ENCODE peak calls at places on chromosomes 7 and 10, in nine cellular contexts. J, W, M, C, L, D, X, E and Z are unnamed samples.

GRCh38 chr10:93452143-93452542 is 30.0 kb downstream of the MYOF start:
- DNase-seq in J (no peak), W (no peak), M (no peak), C (no peak), L (no peak), D (no peak), X (no peak), E (no peak), Z (no peak)

GRCh38 chr10:6218692-6219493 is 16.2 kb downstream of the PFKFB3 start:
- DNase-seq in J (peak; percentile 87), W (no peak), M (no peak), C (peak; percentile 48), L (no peak), D (no peak), X (no peak), E (no peak), Z (no peak)

GRCh38 chr7:131157530-131158243 is 170.0 kb upstream of the MKLN1 start:
- DNase-seq in J (peak; percentile 88), W (peak; percentile 55), M (peak; percentile 39), C (no peak), L (peak; percentile 65), D (peak; percentile 74), X (no peak), E (no peak), Z (no peak)

GRCh38 chr7:28358423-28358868 is 53.9 kb upstream of the CREB5 start:
- DNase-seq in J (peak; percentile 96), W (peak; percentile 61), M (no peak), C (no peak), L (no peak), D (no peak), X (no peak), E (no peak), Z (no peak)

GRCh38 chr7:102978280-102978679 is 65.5 kb downstream of the LRRC17 start:
- DNase-seq in J (peak; percentile 97), W (peak; percentile 79), M (peak; percentile 73), C (peak; percentile 28), L (no peak), D (peak; percentile 32), X (no peak), E (no peak), Z (peak; percentile 33)

GRCh38 chr10:104450954-104451353 is 97.3 kb downstream of the CFAP58 start:
- DNase-seq in J (peak; percentile 45), W (no peak), M (no peak), C (no peak), L (no peak), D (no peak), X (no peak), E (no peak), Z (no peak)

GRCh38 chr10:28910960-28911359 is 233.6 kb downstream of the BAMBI start:
- DNase-seq in J (no peak), W (no peak), M (no peak), C (no peak), L (no peak), D (no peak), X (no peak), E (no peak), Z (no peak)

GRCh38 chr10:69333205-69333604 is 54.9 kb downstream of the HK1 start:
- DNase-seq in J (no peak), W (no peak), M (no peak), C (peak; percentile 71), L (peak; percentile 60), D (peak; percentile 59), X (no peak), E (no peak), Z (no peak)

GRCh38 chr7:151457534-151457933 is 17.6 kb upstream of the CRYGN start:
- DNase-seq in J (no peak), W (no peak), M (no peak), C (no peak), L (no peak), D (no peak), X (no peak), E (no peak), Z (no peak)

GRCh38 chr7:112019932-112020331 is 186.3 kb downstream of the DOCK4 start:
- DNase-seq in J (no peak), W (no peak), M (no peak), C (no peak), L (peak; percentile 13), D (no peak), X (no peak), E (no peak), Z (no peak)

GRCh38 chr10:71339796-71340589 is 20.9 kb downstream of the SLC29A3 start:
- DNase-seq in J (peak; percentile 65), W (peak; percentile 75), M (no peak), C (peak; percentile 86), L (no peak), D (no peak), X (no peak), E (no peak), Z (no peak)

GRCh38 chr10:14586901-14587300 is 187.8 kb downstream of the FAM107B start:
- DNase-seq in J (peak; percentile 30), W (no peak), M (no peak), C (peak; percentile 52), L (peak; percentile 71), D (no peak), X (no peak), E (no peak), Z (no peak)

GRCh38 chr10:78396754-78397153 is 363.1 kb downstream of the RPS24 start:
- DNase-seq in J (no peak), W (no peak), M (no peak), C (no peak), L (no peak), D (no peak), X (no peak), E (no peak), Z (no peak)

GRCh38 chr7:91527460-91527859 is 263.2 kb downstream of the FZD1 start:
- DNase-seq in J (no peak), W (no peak), M (no peak), C (no peak), L (no peak), D (no peak), X (no peak), E (no peak), Z (no peak)

DNA sequence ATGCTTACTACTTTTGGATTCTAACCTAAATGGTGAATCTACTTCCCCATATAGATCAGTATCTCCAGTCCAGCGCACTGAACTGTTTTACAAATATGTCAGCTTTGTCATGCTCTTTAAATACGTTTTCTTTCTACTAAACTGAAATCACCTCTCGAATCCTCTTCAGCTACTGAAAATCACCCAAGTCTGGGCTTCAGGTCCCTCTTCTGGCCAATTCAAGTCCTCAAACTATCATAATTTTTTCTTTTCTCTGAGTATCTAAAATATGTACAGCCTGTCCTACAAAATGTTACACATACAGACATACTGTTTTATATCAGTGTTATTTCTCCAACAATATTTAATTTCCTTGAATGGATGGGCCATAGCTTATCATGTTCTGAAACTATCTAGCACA is 84.2 kb downstream of the CACNA2D1 start:
- DNase-seq in J (no peak), W (peak; percentile 17), M (no peak), C (no peak), L (no peak), D (no peak), X (no peak), E (no peak), Z (no peak)
- TF ChIP-seq CTCF in J (no peak), W (no peak), M (no peak), C (no peak), L (no peak), D (no peak), X (no peak), E (no peak), Z (no peak)

GRCh38 chr7:78924581-78924980 is 528.9 kb downstream of the MAGI2 start:
- DNase-seq in J (peak; percentile 24), W (peak; percentile 11), M (no peak), C (peak; percentile 35), L (no peak), D (no peak), X (no peak), E (no peak), Z (no peak)
- TF ChIP-seq CTCF in J (peak; percentile 43), W (no peak), M (no peak), C (peak; percentile 51), L (peak; percentile 25), D (no peak), X (no peak), E (peak; percentile 57), Z (no peak)

GRCh38 chr7:79507161-79507560 is 53.7 kb upstream of the MAGI2 start:
- DNase-seq in J (no peak), W (peak; percentile 79), M (no peak), C (no peak), L (no peak), D (no peak), X (no peak), E (no peak), Z (no peak)

GRCh38 chr7:79506481-79506880 is 53.0 kb upstream of the MAGI2 start:
- DNase-seq in J (no peak), W (peak; percentile 73), M (no peak), C (peak; percentile 6), L (no peak), D (no peak), X (no peak), E (no peak), Z (no peak)

GRCh38 chr7:79502151-79502550 is 48.7 kb upstream of the MAGI2 start:
- DNase-seq in J (no peak), W (no peak), M (no peak), C (no peak), L (no peak), D (no peak), X (no peak), E (no peak), Z (no peak)

DNA sequence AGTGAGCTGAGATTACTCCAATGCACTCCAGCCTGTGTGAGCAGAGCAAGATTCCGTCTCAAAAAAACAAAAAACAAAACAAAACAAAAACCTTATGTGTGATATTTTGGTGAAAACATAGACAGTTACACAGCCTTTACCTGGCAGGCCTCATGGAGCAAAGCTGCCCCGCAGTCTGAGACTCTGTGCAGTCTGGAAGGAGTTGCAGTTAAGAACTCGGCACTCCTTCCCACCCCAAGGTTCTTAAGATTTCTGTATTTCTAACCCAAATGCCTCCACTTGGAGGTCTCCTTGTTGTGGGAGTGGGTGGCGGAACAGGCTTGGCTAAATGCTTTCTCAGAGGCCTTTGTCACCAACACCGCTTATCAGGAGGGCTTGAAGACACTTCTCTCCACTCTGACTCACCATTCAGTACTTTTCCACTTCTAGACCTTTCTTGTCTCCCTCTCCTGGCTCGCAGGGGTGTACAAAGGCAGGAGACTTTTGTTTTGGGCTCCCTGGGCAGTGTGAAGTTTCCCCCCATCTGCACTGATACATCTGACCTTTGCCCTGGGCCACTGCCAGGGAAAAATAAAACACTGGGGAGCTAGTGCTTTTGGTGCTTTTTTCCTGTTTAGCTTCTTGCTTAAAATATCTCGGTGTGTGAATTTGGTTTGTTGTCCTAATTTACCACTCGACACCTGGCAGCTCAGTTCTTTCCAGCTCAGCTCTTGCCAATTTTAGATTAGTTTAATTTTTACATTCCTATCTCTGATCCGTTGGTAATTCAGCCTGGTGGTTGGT is 51.3 kb upstream of the MAGI2 start:
- DNase-seq in J (no peak), W (peak; percentile 22), M (peak; percentile 57), C (peak; percentile 33), L (no peak), D (no peak), X (no peak), E (no peak), Z (no peak)
- TF ChIP-seq CTCF in J (no peak), W (no peak), M (no peak), C (no peak), L (no peak), D (no peak), X (no peak), E (no peak), Z (no peak)

DNA sequence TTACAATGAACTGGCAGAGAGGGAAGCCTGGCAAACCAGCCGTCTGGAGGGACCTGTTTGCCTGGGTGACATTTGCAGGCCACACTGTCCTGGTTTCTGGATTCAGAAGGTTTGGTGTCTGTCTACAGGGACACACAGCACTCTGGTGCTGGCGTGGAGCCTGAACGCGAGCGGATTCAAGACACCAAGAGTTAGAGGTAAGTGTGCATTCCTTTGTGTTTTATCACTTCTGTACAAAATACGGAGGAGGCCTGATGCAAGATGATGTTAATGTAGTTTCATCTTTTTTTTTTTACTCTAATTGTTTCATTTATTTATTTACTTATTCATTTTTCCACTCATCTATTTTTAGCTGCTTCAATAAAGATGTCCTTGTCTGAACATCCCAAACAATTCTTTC is 485.3 kb upstream of the ADARB2 start:
- DNase-seq in J (peak; percentile 47), W (no peak), M (no peak), C (no peak), L (no peak), D (no peak), X (no peak), E (no peak), Z (no peak)
- TF ChIP-seq CTCF in J (no peak), W (no peak), M (no peak), C (no peak), L (no peak), D (no peak), X (no peak), E (no peak), Z (no peak)